ENCODE peak calls at places on chromosomes 13 and 19, in five cellular contexts. U is PC-3, A is endothelial cell of umbilical vein, Q is mammary epithelial cell, K is left ventricle myocardium inferior. G is an unnamed sample.

GRCh38 chr13:97809576-97809975 is 143.9 kb upstream of the IPO5 start:
- DNase-seq in U (peak), A (no peak), Q (peak), K (no peak), G (peak)

GRCh38 chr19:57321164-57321563 is 892 bp downstream of the ZNF543 start:
- DNase-seq in U (no peak), A (no peak), Q (no peak), K (no peak), G (no peak)

GRCh38 chr13:59514316-59514715 is 649.4 kb downstream of the DIAPH3 start:
- DNase-seq in U (no peak), A (no peak), Q (no peak), K (no peak), G (no peak)

GRCh38 chr13:43786472-43786765 is 353 bp downstream of the ENOX1 start:
- DNase-seq in U (no peak), A (no peak), Q (no peak), K (no peak), G (no peak)

GRCh38 chr19:11560404-11560988 is 1.5 kb upstream of the ELOF1 start:
- DNase-seq in U (peak), A (peak), Q (peak), K (no peak), G (peak)

GRCh38 chr13:53920916-53921315 is 892.3 kb downstream of the OLFM4 start:
- DNase-seq in U (no peak), A (no peak), Q (no peak), K (no peak), G (no peak)

GRCh38 chr13:72890546-72890945 is 108.6 kb downstream of the PIBF1 start:
- DNase-seq in U (peak), A (no peak), Q (peak), K (no peak), G (no peak)

GRCh38 chr19:32719611-32720059 is at the start of gene TDRD12:
- DNase-seq in U (no peak), A (no peak), Q (no peak), K (no peak), G (no peak)

GRCh38 chr13:113187263-113187669 is 21.2 kb downstream of the PCID2 start:
- DNase-seq in U (peak), A (peak), Q (peak), K (peak), G (peak)
- TF ChIP-seq CTCF in U (peak), A (no peak), Q (peak), K (peak), G (no peak)

DNA sequence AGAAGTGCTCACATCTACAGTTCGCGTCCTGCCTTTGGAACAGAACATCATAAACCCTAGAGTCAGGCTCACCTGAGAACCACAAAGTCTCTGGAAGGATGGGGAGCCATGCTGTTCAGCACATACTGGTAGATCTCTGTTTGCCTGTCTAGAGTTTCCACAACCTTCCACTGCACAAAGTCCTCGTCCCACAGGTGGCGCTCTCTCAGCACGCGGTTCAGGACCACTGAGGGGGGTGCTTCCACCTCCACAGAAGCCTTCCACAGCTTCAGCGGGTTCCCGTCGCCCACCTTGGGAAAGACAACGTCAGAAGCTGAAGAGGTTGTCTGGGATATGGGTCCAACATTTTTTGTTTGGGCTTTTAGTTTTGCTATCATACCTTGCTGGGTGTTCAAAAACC is 93.6 kb downstream of the KL start:
- DNase-seq in U (no peak), A (no peak), Q (no peak), K (no peak), G (no peak)
- TF ChIP-seq CTCF in U (peak), A (peak), Q (peak), K (peak), G (no peak)

GRCh38 chr19:14871619-14872230 is 14.2 kb downstream of the OR7A17 start:
- DNase-seq in U (peak), A (peak), Q (peak), K (no peak), G (no peak)
- TF ChIP-seq CTCF in U (peak), A (peak), Q (peak), K (peak), G (no peak)

GRCh38 chr19:6660930-6661329 is 9.0 kb downstream of the TNFSF14 start:
- DNase-seq in U (no peak), A (no peak), Q (no peak), K (no peak), G (no peak)
- TF ChIP-seq CTCF in U (no peak), A (no peak), Q (no peak), K (no peak), G (no peak)

GRCh38 chr13:109155301-109155761 is 525.9 kb downstream of the MYO16 start:
- DNase-seq in U (peak), A (peak), Q (peak), K (no peak), G (peak)
- TF ChIP-seq CTCF in U (peak), A (no peak), Q (no peak), K (no peak), G (no peak)

DNA sequence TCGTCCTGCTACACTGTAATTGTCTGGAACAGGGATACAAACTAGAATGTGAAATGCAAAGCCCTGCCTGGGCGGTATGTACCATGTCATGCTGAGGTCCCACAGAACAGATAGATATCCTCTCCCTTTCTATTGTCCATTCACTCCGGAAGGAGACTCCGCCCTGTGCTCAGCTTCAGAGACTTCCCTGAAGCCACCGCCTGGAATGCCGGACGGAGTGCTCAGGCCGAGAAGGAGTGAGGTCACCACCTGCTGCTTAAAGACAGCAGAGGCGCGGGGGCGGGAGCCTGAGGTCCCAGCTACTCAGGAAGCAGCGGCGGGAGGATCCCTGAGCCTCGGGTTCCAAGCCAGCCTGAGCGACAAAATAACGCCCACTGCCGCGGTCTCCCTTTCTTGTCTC is 890 bp upstream of the ZNF611 start:
- DNase-seq in U (peak), A (peak), Q (peak), K (peak), G (no peak)
- TF ChIP-seq CTCF in U (no peak), A (no peak), Q (peak), K (no peak), G (no peak)

G was measured in astrocyte of the cerebellum.